ENCODE peak calls at places on chromosomes 5 and 9, in four cellular contexts. O is prostate gland, C is GM23338, R is suprapubic skin. J is an unnamed sample.

GRCh38 chr9:70600479-70600878 is 186.0 kb upstream of the KLF9 start:
- DNase-seq in O (no peak), C (no peak), R (no peak), J (no peak)

GRCh38 chr5:142110046-142110531 is 1.5 kb downstream of the NDFIP1 start:
- DNase-seq in O (no peak), C (no peak), R (no peak), J (no peak)

GRCh38 chr5:112221118-112221517 is 198.0 kb downstream of the EPB41L4A start:
- DNase-seq in O (no peak), C (no peak), R (no peak), J (no peak)

GRCh38 chr5:146877783-146878470 is 630 bp downstream of the PPP2R2B start:
- DNase-seq in O (no peak), C (peak; percentile 76), R (no peak), J (no peak)

GRCh38 chr5:10762178-10762775 is 1.2 kb upstream of the DAP start:
- DNase-seq in O (peak; percentile 72), C (no peak), R (no peak), J (no peak)

GRCh38 chr9:85430659-85431370 is 310.9 kb downstream of the AGTPBP1 start:
- DNase-seq in O (no peak), C (no peak), R (no peak), J (peak; percentile 90)

GRCh38 chr9:120989065-120989464 is 61.0 kb downstream of the C5 start:
- DNase-seq in O (no peak), C (no peak), R (no peak), J (no peak)

GRCh38 chr5:1027631-1028441 is 19.2 kb downstream of the NKD2 start:
- DNase-seq in O (no peak), C (no peak), R (peak; percentile 60), J (no peak)

GRCh38 chr9:109449036-109449798 is 48.9 kb downstream of the PTPN3 start:
- DNase-seq in O (peak; percentile 83), C (no peak), R (no peak), J (no peak)

GRCh38 chr5:4614088-4614487 is 526.0 kb upstream of the ADAMTS16 start:
- DNase-seq in O (no peak), C (no peak), R (no peak), J (no peak)

GRCh38 chr9:133102190-133103021 is 18.6 kb downstream of the RALGDS start:
- DNase-seq in O (no peak), C (no peak), R (peak; percentile 60), J (no peak)

GRCh38 chr5:151079838-151080619 is 805 bp downstream of the TNIP1 start:
- DNase-seq in O (peak; percentile 53), C (no peak), R (no peak), J (no peak)

GRCh38 chr9:125989090-125989501 is 241.9 kb downstream of the PBX3 start:
- DNase-seq in O (no peak), C (no peak), R (peak; percentile 35), J (no peak)

GRCh38 chr9:34585946-34586705 is 3.4 kb downstream of the CNTFR start:
- DNase-seq in O (no peak), C (no peak), R (no peak), J (no peak)
- H3K27me3 ChIP-seq in O (no peaks in the 10 kb centered on the region), C (peaks cover 100% of the 10 kb centered on the region), R (peaks cover 39% of the 10 kb centered on the region), J (peaks cover 97% of the 10 kb centered on the region)

GRCh38 chr9:104795857-104796256 is 31.9 kb downstream of the NIPSNAP3B start:
- DNase-seq in O (no peak), C (no peak), R (no peak), J (peak; percentile 60)

GRCh38 chr9:104794070-104794469 is 30.1 kb downstream of the NIPSNAP3B start:
- DNase-seq in O (no peak), C (no peak), R (no peak), J (peak; percentile 45)

GRCh38 chr9:104798209-104798995 is 34.5 kb downstream of the NIPSNAP3B start:
- DNase-seq in O (no peak), C (no peak), R (no peak), J (peak; percentile 66)

GRCh38 chr9:104800068-104800785 is 36.3 kb downstream of the NIPSNAP3B start:
- DNase-seq in O (no peak), C (no peak), R (no peak), J (no peak)

GRCh38 chr9:104795082-104795481 is 31.2 kb downstream of the NIPSNAP3B start:
- DNase-seq in O (no peak), C (no peak), R (no peak), J (peak; percentile 72)
- TF ChIP-seq POLR2AphosphoS5 in O (no peak), C (no peak), R (no peak), J (no peak)

GRCh38 chr5:173474881-173475287 is 141.6 kb downstream of the BOD1 start:
- DNase-seq in O (no peak), C (no peak), R (no peak), J (no peak)

GRCh38 chr5:173473293-173473692 is 143.2 kb downstream of the BOD1 start:
- DNase-seq in O (peak; percentile 53), C (no peak), R (no peak), J (no peak)

GRCh38 chr5:173472784-173473278 is 143.6 kb downstream of the BOD1 start:
- DNase-seq in O (peak; percentile 16), C (no peak), R (no peak), J (no peak)

GRCh38 chr5:173477320-173478055 is 139.0 kb downstream of the BOD1 start:
- DNase-seq in O (no peak), C (no peak), R (no peak), J (no peak)

GRCh38 chr5:173475780-173476179 is 140.7 kb downstream of the BOD1 start:
- DNase-seq in O (no peak), C (no peak), R (no peak), J (no peak)
- H3K4me1 ChIP-seq in O (peaks cover 13% of the 10 kb centered on the region), C (no peaks in the 10 kb centered on the region), R (peaks cover 23% of the 10 kb centered on the region), J (peaks cover 95% of the 10 kb centered on the region)

GRCh38 chr5:83299353-83299752 is 172.2 kb upstream of the VCAN start:
- DNase-seq in O (no peak), C (no peak), R (no peak), J (no peak)
- H3K27me3 ChIP-seq in O (no peaks in the 10 kb centered on the region), C (no peaks in the 10 kb centered on the region), R (no peaks in the 10 kb centered on the region), J (no peaks in the 10 kb centered on the region)

DNA sequence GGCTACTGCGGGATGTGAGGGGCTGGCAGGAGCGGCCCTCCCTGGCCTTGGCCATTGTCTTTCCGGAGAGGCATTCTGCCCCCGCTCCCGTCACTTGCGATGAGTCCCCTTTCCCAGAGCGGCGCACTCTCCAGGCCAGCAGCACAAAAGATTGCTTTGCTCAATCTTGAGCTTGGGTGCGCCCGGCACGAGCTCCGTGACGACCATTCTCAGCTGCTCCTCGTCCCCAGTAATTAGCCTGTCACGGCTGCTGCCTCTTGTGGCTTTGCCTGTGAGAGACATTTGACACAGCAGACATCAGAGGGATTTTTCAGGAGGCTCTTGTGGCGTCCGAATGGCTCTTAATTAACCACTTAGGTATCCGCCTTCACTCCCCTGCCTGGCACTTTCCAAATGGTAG is 397.9 kb upstream of the IRX1 start:
- DNase-seq in O (no peak), C (peak; percentile 66), R (no peak), J (no peak)
- TF ChIP-seq POLR2AphosphoS5 in O (no peak), C (no peak), R (no peak), J (no peak)

GRCh38 chr5:98774192-98775046 is 956 bp downstream of the RGMB start:
- DNase-seq in O (peak; percentile 80), C (peak; percentile 85), R (peak; percentile 76), J (no peak)

GRCh38 chr5:98777295-98777694 is 3.8 kb downstream of the RGMB start:
- DNase-seq in O (no peak), C (no peak), R (no peak), J (no peak)

GRCh38 chr5:98775246-98775961 is 1.9 kb downstream of the RGMB start:
- DNase-seq in O (no peak), C (no peak), R (no peak), J (no peak)

GRCh38 chr5:98773464-98774191 is at the start of gene RGMB:
- DNase-seq in O (peak; percentile 99), C (peak; percentile 99), R (peak; percentile 99), J (peak; percentile 99)

DNA sequence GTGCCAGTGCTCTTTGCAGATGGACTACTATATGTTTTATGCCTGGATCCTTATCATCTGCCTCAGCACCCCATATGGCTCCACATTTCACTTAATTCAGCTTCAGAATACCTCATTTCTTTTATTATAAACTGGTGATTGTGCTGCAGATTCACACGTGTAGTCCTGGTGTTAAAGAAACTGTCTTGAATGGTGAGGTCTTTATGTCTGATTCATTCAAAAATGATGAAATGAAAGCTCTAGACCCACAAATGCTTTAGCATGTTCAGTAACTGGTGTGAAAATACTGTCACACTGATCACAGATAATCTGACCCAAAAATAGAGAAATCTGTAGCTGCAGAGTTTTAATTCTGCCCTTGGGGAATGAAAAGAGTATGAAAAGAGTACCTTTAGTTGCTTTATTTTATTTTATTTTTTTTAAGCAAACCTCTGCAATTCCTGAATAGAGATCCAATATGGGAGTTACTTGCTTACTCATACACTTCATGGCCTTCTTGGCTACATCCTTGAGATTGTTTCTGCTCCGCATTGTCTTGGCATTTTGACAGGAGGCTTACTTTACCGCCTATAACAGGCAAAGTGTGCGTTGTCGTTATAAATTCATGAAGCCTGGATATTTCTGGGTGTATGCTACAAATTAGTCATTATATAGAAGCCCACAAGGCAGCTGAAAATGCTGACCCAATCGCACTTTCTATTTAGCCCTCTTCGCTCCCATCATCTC is 2.7 kb downstream of the RGMB start:
- DNase-seq in O (no peak), C (no peak), R (no peak), J (no peak)
- H3K4me1 ChIP-seq in O (peaks cover 8% of the 10 kb centered on the region), C (peaks cover 28% of the 10 kb centered on the region), R (peaks cover 70% of the 10 kb centered on the region), J (peaks cover 77% of the 10 kb centered on the region)

GRCh38 chr5:134003957-134004625 is 684 bp downstream of the VDAC1 start:
- DNase-seq in O (peak; percentile 33), C (peak; percentile 61), R (peak; percentile 80), J (no peak)
- H3K27me3 ChIP-seq in O (no peaks in the 10 kb centered on the region), C (no peaks in the 10 kb centered on the region), R (no peaks in the 10 kb centered on the region), J (no peaks in the 10 kb centered on the region)

GRCh38 chr5:75948441-75948840 is 134.7 kb upstream of the SV2C start:
- DNase-seq in O (no peak), C (no peak), R (no peak), J (no peak)

GRCh38 chr5:75952963-75953362 is 130.2 kb upstream of the SV2C start:
- DNase-seq in O (no peak), C (no peak), R (no peak), J (no peak)

GRCh38 chr5:75952291-75952690 is 130.9 kb upstream of the SV2C start:
- DNase-seq in O (no peak), C (no peak), R (no peak), J (no peak)

GRCh38 chr5:75951716-75952115 is 131.5 kb upstream of the SV2C start:
- DNase-seq in O (no peak), C (no peak), R (no peak), J (no peak)

GRCh38 chr5:75951158-75951557 is 132.0 kb upstream of the SV2C start:
- DNase-seq in O (no peak), C (no peak), R (no peak), J (no peak)
- TF ChIP-seq POLR2AphosphoS5 in O (no peak), C (no peak), R (no peak), J (no peak)

DNA sequence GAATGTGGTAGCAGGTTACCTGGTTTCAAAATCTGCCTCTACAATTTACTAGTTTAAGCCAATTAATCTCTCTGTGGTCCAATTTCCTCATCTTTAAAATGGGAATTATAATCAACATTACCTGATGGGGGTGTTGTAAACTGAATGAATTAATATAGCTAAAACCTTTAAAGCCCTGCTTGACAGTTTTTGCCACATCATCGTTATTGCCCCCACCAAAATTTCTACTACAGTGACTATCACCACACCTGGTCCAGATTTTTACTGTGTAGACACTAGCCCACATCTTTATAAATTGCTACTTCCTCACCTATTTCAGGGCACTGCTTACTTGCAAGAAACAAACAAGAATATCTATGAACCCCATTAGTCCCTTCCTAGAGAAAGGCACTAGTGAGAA is 65.0 kb downstream of the MLLT3 start:
- DNase-seq in O (no peak), C (no peak), R (no peak), J (no peak)
- H3K4me1 ChIP-seq in O (peaks cover 9% of the 10 kb centered on the region), C (peaks cover 23% of the 10 kb centered on the region), R (peaks cover 11% of the 10 kb centered on the region), J (peaks cover 63% of the 10 kb centered on the region)

GRCh38 chr5:157459715-157460599 is at the start of gene NIPAL4:
- DNase-seq in O (no peak), C (peak; percentile 68), R (no peak), J (no peak)
- H3K27me3 ChIP-seq in O (no peaks in the 10 kb centered on the region), C (peaks cover 48% of the 10 kb centered on the region), R (peaks cover 6% of the 10 kb centered on the region), J (no peaks in the 10 kb centered on the region)